ENCODE peak calls at places on chromosomes 2 and 18, in nine cellular contexts. One of them, this sample, is unnamed. For H3K4me1, the result is how much of the 10 kb centered on the place peaks cover.

GRCh38 chr2:172431428-172431827 is 4.0 kb downstream of the ITGA6 start:
- DNase-seq in SJSA1: no peak
- DNase-seq in NT2/D1: no peak
- DNase-seq in heart left ventricle: peak
- DNase-seq in A673: no peak
- DNase-seq in sigmoid colon: no peak
- DNase-seq in left ventricle myocardium inferior: peak
- DNase-seq in cardiac muscle cell: no peak
- DNase-seq in astrocyte: no peak
- DNase-seq in this sample: no peak

GRCh38 chr18:44651453-44651852 is 29.2 kb upstream of the SETBP1 start:
- DNase-seq in SJSA1: peak
- DNase-seq in NT2/D1: peak
- DNase-seq in heart left ventricle: no peak
- DNase-seq in A673: peak
- DNase-seq in sigmoid colon: no peak
- DNase-seq in left ventricle myocardium inferior: no peak
- DNase-seq in cardiac muscle cell: no peak
- DNase-seq in astrocyte: peak
- DNase-seq in this sample: no peak

GRCh38 chr18:67421666-67422065 is 94.9 kb downstream of the DSEL start:
- DNase-seq in SJSA1: no peak
- DNase-seq in NT2/D1: no peak
- DNase-seq in heart left ventricle: no peak
- DNase-seq in A673: no peak
- DNase-seq in sigmoid colon: no peak
- DNase-seq in left ventricle myocardium inferior: no peak
- DNase-seq in cardiac muscle cell: no peak
- DNase-seq in astrocyte: peak
- DNase-seq in this sample: no peak

GRCh38 chr2:6103949-6104348 is 411.8 kb downstream of the SOX11 start:
- DNase-seq in SJSA1: no peak
- DNase-seq in NT2/D1: no peak
- DNase-seq in heart left ventricle: no peak
- DNase-seq in A673: peak
- DNase-seq in sigmoid colon: no peak
- DNase-seq in left ventricle myocardium inferior: no peak
- DNase-seq in cardiac muscle cell: no peak
- DNase-seq in astrocyte: no peak
- DNase-seq in this sample: peak

GRCh38 chr18:45837283-45838070 is 12.0 kb downstream of the SIGLEC15 start:
- DNase-seq in SJSA1: no peak
- DNase-seq in NT2/D1: peak
- DNase-seq in heart left ventricle: peak
- DNase-seq in A673: peak
- DNase-seq in sigmoid colon: no peak
- DNase-seq in left ventricle myocardium inferior: peak
- DNase-seq in cardiac muscle cell: peak
- DNase-seq in astrocyte: peak
- DNase-seq in this sample: no peak

GRCh38 chr2:6885968-6886367 is 8.4 kb downstream of the RSAD2 start:
- DNase-seq in SJSA1: no peak
- DNase-seq in NT2/D1: no peak
- DNase-seq in heart left ventricle: no peak
- DNase-seq in A673: no peak
- DNase-seq in sigmoid colon: no peak
- DNase-seq in left ventricle myocardium inferior: no peak
- DNase-seq in cardiac muscle cell: no peak
- DNase-seq in astrocyte: no peak
- DNase-seq in this sample: no peak

GRCh38 chr2:64052468-64053241 is 33.4 kb upstream of the VPS54 start:
- DNase-seq in SJSA1: peak
- DNase-seq in NT2/D1: no peak
- DNase-seq in heart left ventricle: no peak
- DNase-seq in A673: peak
- DNase-seq in sigmoid colon: no peak
- DNase-seq in left ventricle myocardium inferior: no peak
- DNase-seq in cardiac muscle cell: no peak
- DNase-seq in astrocyte: no peak
- DNase-seq in this sample: no peak

GRCh38 chr2:241608881-241609280 is 28.1 kb downstream of the THAP4 start:
- DNase-seq in SJSA1: no peak
- DNase-seq in NT2/D1: no peak
- DNase-seq in heart left ventricle: no peak
- DNase-seq in A673: no peak
- DNase-seq in sigmoid colon: no peak
- DNase-seq in left ventricle myocardium inferior: no peak
- DNase-seq in cardiac muscle cell: peak
- DNase-seq in astrocyte: no peak
- DNase-seq in this sample: no peak

GRCh38 chr2:234423884-234424283 is 73.0 kb downstream of the ARL4C start:
- DNase-seq in SJSA1: no peak
- DNase-seq in NT2/D1: no peak
- DNase-seq in heart left ventricle: no peak
- DNase-seq in A673: no peak
- DNase-seq in sigmoid colon: no peak
- DNase-seq in left ventricle myocardium inferior: no peak
- DNase-seq in cardiac muscle cell: no peak
- DNase-seq in astrocyte: no peak
- DNase-seq in this sample: peak

GRCh38 chr2:234422242-234422641 is 74.6 kb downstream of the ARL4C start:
- DNase-seq in SJSA1: peak
- DNase-seq in NT2/D1: no peak
- DNase-seq in heart left ventricle: no peak
- DNase-seq in A673: peak
- DNase-seq in sigmoid colon: no peak
- DNase-seq in left ventricle myocardium inferior: no peak
- DNase-seq in cardiac muscle cell: no peak
- DNase-seq in astrocyte: peak
- DNase-seq in this sample: peak

GRCh38 chr2:234422895-234423505 is 73.9 kb downstream of the ARL4C start:
- DNase-seq in SJSA1: no peak
- DNase-seq in NT2/D1: no peak
- DNase-seq in heart left ventricle: no peak
- DNase-seq in A673: no peak
- DNase-seq in sigmoid colon: no peak
- DNase-seq in left ventricle myocardium inferior: no peak
- DNase-seq in cardiac muscle cell: no peak
- DNase-seq in astrocyte: no peak
- DNase-seq in this sample: peak

GRCh38 chr2:234419726-234420125 is 77.2 kb downstream of the ARL4C start:
- DNase-seq in SJSA1: no peak
- DNase-seq in NT2/D1: no peak
- DNase-seq in heart left ventricle: no peak
- DNase-seq in A673: no peak
- DNase-seq in sigmoid colon: no peak
- DNase-seq in left ventricle myocardium inferior: no peak
- DNase-seq in cardiac muscle cell: no peak
- DNase-seq in astrocyte: no peak
- DNase-seq in this sample: no peak

DNA sequence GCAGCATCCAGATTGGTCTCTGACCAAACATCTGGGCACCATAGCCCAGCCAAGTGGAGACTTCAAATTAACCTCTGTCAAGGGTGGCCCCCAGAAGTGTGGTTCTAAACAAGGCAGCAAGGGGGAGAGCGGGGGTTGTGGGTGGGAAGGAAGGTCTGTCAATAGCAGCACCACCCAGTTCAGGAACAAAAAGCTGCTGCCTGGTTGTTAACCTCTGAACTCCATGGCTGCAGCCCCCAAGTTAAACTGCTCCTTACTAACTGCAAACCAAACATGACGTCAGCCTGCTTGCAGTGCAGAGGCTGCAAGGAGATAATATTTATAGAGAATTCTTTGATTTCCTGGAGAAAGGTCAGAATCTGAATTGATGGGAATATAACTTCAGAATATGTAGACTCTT is 76.5 kb downstream of the ARL4C start:
- DNase-seq in SJSA1: no peak
- DNase-seq in NT2/D1: no peak
- DNase-seq in heart left ventricle: no peak
- DNase-seq in A673: no peak
- DNase-seq in sigmoid colon: no peak
- DNase-seq in left ventricle myocardium inferior: no peak
- DNase-seq in cardiac muscle cell: no peak
- DNase-seq in astrocyte: no peak
- DNase-seq in this sample: no peak
- H3K4me1 ChIP-seq in SJSA1: under half
- H3K4me1 ChIP-seq in NT2/D1: under half
- H3K4me1 ChIP-seq in heart left ventricle: under half
- H3K4me1 ChIP-seq in A673: under half
- H3K4me1 ChIP-seq in sigmoid colon: under half
- H3K4me1 ChIP-seq in left ventricle myocardium inferior: under half
- H3K4me1 ChIP-seq in cardiac muscle cell: under half
- H3K4me1 ChIP-seq in astrocyte: under half
- H3K4me1 ChIP-seq in this sample: under half

GRCh38 chr18:62452280-62452824 is 70.5 kb upstream of the ZCCHC2 start:
- DNase-seq in SJSA1: no peak
- DNase-seq in NT2/D1: no peak
- DNase-seq in heart left ventricle: no peak
- DNase-seq in A673: no peak
- DNase-seq in sigmoid colon: no peak
- DNase-seq in left ventricle myocardium inferior: no peak
- DNase-seq in cardiac muscle cell: no peak
- DNase-seq in astrocyte: no peak
- DNase-seq in this sample: no peak
- H3K4me1 ChIP-seq in SJSA1: under half
- H3K4me1 ChIP-seq in NT2/D1: under half
- H3K4me1 ChIP-seq in heart left ventricle: under half
- H3K4me1 ChIP-seq in A673: under half
- H3K4me1 ChIP-seq in sigmoid colon: under half
- H3K4me1 ChIP-seq in left ventricle myocardium inferior: under half
- H3K4me1 ChIP-seq in cardiac muscle cell: under half
- H3K4me1 ChIP-seq in astrocyte: under half
- H3K4me1 ChIP-seq in this sample: under half

DNA sequence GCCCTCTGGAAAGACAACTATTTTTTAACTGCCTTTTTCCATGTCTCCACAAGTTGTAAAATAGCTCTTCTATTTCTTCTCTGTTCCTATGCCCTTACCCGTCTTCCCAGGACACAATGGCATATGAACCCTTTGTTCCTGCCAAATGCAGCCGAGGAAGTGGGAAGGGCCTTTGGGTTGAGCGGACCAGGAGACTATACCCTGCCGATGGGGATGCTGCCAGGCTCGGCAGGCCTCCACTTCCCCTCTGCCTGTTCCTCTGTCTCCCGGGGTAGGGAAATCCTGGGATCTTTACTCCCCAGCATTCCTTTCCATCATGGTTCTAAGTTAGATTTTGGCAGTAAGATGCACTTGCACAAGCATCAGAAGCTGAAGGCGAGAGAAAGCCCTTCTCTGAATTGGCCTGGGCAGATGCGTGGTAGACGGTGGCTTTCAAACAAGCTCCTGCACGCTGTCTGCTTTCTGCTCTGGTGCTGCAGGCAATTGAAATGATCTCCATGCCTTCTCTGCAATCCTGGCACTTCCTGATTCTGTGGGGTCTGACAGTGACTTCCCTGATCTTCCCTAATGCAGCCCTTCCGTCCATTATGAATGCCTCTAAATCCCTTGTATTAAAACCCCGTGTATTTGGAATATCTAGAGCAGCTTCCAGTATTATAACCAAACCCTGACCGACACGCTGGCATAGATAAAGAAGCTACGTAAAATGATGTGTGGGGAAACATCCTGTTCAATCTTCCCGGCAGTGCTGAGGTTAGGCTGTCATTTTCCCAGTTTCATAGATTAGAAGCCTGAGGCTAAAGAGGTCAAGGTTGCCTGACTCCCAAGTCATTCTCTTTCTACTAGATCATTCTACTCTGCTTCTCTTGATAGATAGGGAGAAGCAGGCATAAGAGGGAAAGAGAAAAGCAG is 69.8 kb downstream of the MCFD2 start:
- DNase-seq in SJSA1: no peak
- DNase-seq in NT2/D1: no peak
- DNase-seq in heart left ventricle: no peak
- DNase-seq in A673: no peak
- DNase-seq in sigmoid colon: peak
- DNase-seq in left ventricle myocardium inferior: no peak
- DNase-seq in cardiac muscle cell: no peak
- DNase-seq in astrocyte: no peak
- DNase-seq in this sample: no peak
- H3K4me1 ChIP-seq in SJSA1: half or more
- H3K4me1 ChIP-seq in NT2/D1: under half
- H3K4me1 ChIP-seq in heart left ventricle: half or more
- H3K4me1 ChIP-seq in A673: under half
- H3K4me1 ChIP-seq in sigmoid colon: half or more
- H3K4me1 ChIP-seq in left ventricle myocardium inferior: half or more
- H3K4me1 ChIP-seq in cardiac muscle cell: under half
- H3K4me1 ChIP-seq in astrocyte: under half
- H3K4me1 ChIP-seq in this sample: under half

GRCh38 chr2:96147593-96148201 is 2.5 kb upstream of the DUSP2 start:
- DNase-seq in SJSA1: no peak
- DNase-seq in NT2/D1: no peak
- DNase-seq in heart left ventricle: peak
- DNase-seq in A673: no peak
- DNase-seq in sigmoid colon: peak
- DNase-seq in left ventricle myocardium inferior: no peak
- DNase-seq in cardiac muscle cell: peak
- DNase-seq in astrocyte: no peak
- DNase-seq in this sample: peak

GRCh38 chr2:96146881-96147592 is 1.8 kb upstream of the DUSP2 start:
- DNase-seq in SJSA1: no peak
- DNase-seq in NT2/D1: no peak
- DNase-seq in heart left ventricle: peak
- DNase-seq in A673: no peak
- DNase-seq in sigmoid colon: peak
- DNase-seq in left ventricle myocardium inferior: no peak
- DNase-seq in cardiac muscle cell: no peak
- DNase-seq in astrocyte: peak
- DNase-seq in this sample: no peak

GRCh38 chr2:96145028-96145939 is at the start of gene DUSP2:
- DNase-seq in SJSA1: peak
- DNase-seq in NT2/D1: no peak
- DNase-seq in heart left ventricle: peak
- DNase-seq in A673: peak
- DNase-seq in sigmoid colon: peak
- DNase-seq in left ventricle myocardium inferior: peak
- DNase-seq in cardiac muscle cell: peak
- DNase-seq in astrocyte: peak
- DNase-seq in this sample: peak

GRCh38 chr2:96144481-96145027 is 686 bp downstream of the DUSP2 start:
- DNase-seq in SJSA1: no peak
- DNase-seq in NT2/D1: no peak
- DNase-seq in heart left ventricle: no peak
- DNase-seq in A673: no peak
- DNase-seq in sigmoid colon: peak
- DNase-seq in left ventricle myocardium inferior: no peak
- DNase-seq in cardiac muscle cell: no peak
- DNase-seq in astrocyte: no peak
- DNase-seq in this sample: peak

DNA sequence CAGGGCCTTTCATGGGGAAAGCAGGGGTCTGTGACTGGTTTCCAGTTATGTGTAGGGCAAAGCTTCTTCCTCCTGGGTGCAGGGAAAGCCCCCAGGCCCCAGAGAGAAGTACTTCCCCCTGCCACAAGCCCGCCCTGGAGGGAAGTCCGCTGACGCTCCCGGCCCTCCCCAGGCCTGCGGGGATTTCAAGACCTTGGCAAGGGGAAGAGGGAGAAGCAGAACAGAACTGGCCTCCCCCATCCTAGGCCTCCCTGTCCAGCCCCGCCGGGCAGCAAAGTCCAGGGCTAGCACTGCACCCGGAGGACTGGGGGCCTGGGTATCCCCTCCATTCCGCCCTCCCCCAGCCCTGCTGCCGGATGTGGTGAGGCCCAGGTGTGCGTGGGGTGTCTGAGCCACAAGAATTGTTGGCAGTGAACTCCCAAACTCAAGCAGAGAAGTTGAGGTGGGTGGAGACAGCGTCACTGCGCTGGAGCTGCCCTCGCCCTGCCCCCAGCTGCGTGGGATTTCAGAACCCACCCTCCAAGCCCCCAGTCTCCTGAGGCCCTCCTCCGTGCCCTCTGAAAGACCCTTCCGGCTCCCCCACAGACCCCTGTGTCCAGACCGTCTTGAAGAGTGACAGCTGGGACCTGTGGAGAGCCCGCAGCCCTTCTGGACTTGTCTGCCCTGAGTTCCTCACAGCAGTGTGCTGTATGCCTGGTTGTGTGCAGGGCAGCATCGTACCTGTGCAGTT is 1.1 kb upstream of the DUSP2 start:
- DNase-seq in SJSA1: no peak
- DNase-seq in NT2/D1: no peak
- DNase-seq in heart left ventricle: peak
- DNase-seq in A673: no peak
- DNase-seq in sigmoid colon: peak
- DNase-seq in left ventricle myocardium inferior: peak
- DNase-seq in cardiac muscle cell: no peak
- DNase-seq in astrocyte: peak
- DNase-seq in this sample: peak
- H3K4me1 ChIP-seq in SJSA1: under half
- H3K4me1 ChIP-seq in NT2/D1: under half
- H3K4me1 ChIP-seq in heart left ventricle: half or more
- H3K4me1 ChIP-seq in A673: under half
- H3K4me1 ChIP-seq in sigmoid colon: under half
- H3K4me1 ChIP-seq in left ventricle myocardium inferior: under half
- H3K4me1 ChIP-seq in cardiac muscle cell: under half
- H3K4me1 ChIP-seq in astrocyte: under half
- H3K4me1 ChIP-seq in this sample: half or more